ENCODE peak calls at places on chromosomes 6 and 20, in ten cellular contexts. T is heart left ventricle; R is fibroblast of mammary gland; W is AG10803; A is substantia nigra; P is uterus; F is COR-L47; N is choroid plexus epithelial cell; S is GM03348; V is activated T-helper 2 cell treated with anti-CD3 and anti-CD28 coated beads, Interferon-gamma antibody, Interleukin-2, Interleukin-4, amounts not matched to agents 10 μg/mL and 5 μg/mL and 100 μg/mL, durations not matched to agents 14 hours and 24 hours and 36 hours. B is an unnamed sample.

GRCh38 chr6:3403244-3404154 is 53.4 kb downstream of the SLC22A23 start:
- DNase-seq in T (no peak), F (no peak), R (no peak), A (no peak), V (no peak), W (no peak), P (peak; percentile 51), S (no peak), N (peak; percentile 23), B (no peak)

GRCh38 chr6:43842231-43842794 is 72.3 kb downstream of the VEGFA start:
- DNase-seq in P (no peak), V (no peak), F (no peak), S (peak; percentile 69), N (no peak), A (no peak), T (no peak), R (peak; percentile 80), W (peak; percentile 58), B (peak; percentile 83)

GRCh38 chr6:27814665-27815424 is 97.4 kb downstream of the OR2B2 start:
- DNase-seq in S (peak; percentile 87), R (peak; percentile 98), P (peak; percentile 85), T (no peak), A (no peak), V (peak; percentile 79), F (no peak), N (peak; percentile 98), W (peak; percentile 92), B (peak; percentile 92)

GRCh38 chr20:50246367-50247195 is 56.0 kb downstream of the CEBPB start:
- DNase-seq in V (no peak), T (no peak), S (no peak), F (no peak), A (no peak), N (no peak), W (no peak), R (no peak), P (no peak), B (no peak)

GRCh38 chr6:11586574-11586973 is 49.0 kb downstream of the TMEM170B start:
- DNase-seq in T (no peak), V (no peak), P (no peak), A (no peak), R (peak; percentile 54), S (peak; percentile 77), F (no peak), W (peak; percentile 98), N (peak; percentile 91), B (peak; percentile 84)

GRCh38 chr6:125363010-125363359 is 61.2 kb upstream of the HDDC2 start:
- DNase-seq in N (no peak), W (peak; percentile 21), V (no peak), F (no peak), T (no peak), A (no peak), P (no peak), S (no peak), R (peak; percentile 42), B (no peak)

GRCh38 chr6:112468359-112468758 is 121.2 kb downstream of the RFPL4B start:
- DNase-seq in S (peak; percentile 23), N (peak; percentile 76), R (no peak), F (no peak), W (peak; percentile 86), T (no peak), P (no peak), A (no peak), V (no peak), B (peak; percentile 69)

GRCh38 chr20:32227744-32228688 is 20.3 kb downstream of the POFUT1 start:
- DNase-seq in R (no peak), W (no peak), A (no peak), V (no peak), F (no peak), T (peak; percentile 65), P (no peak), N (no peak), S (no peak), B (no peak)

GRCh38 chr6:142833798-142834197 is 111.2 kb downstream of the HIVEP2 start:
- DNase-seq in T (no peak), W (no peak), V (no peak), A (no peak), R (no peak), P (no peak), S (no peak), F (no peak), N (no peak), B (no peak)

GRCh38 chr20:53809242-53809641 is 215.6 kb upstream of the ZNF217 start:
- DNase-seq in A (no peak), T (no peak), S (no peak), V (no peak), W (no peak), R (no peak), F (peak; percentile 3), P (no peak), N (no peak), B (no peak)

GRCh38 chr20:20391115-20391514 is 23.2 kb downstream of the INSM1 start:
- DNase-seq in P (no peak), R (no peak), V (no peak), N (no peak), S (no peak), T (no peak), A (no peak), F (no peak), W (no peak), B (no peak)

GRCh38 chr6:96014846-96015245 is 928 bp upstream of the FUT9 start:
- DNase-seq in F (peak; percentile 35), R (no peak), T (no peak), S (no peak), N (no peak), W (no peak), A (no peak), P (no peak), V (no peak), B (no peak)

GRCh38 chr20:35093245-35093884 is 758 bp upstream of the TRPC4AP start:
- DNase-seq in A (no peak), F (no peak), T (no peak), V (no peak), N (peak; percentile 88), S (peak; percentile 55), R (peak; percentile 80), W (peak; percentile 71), P (no peak), B (peak; percentile 81)

GRCh38 chr6:142027074-142027473 is 105.7 kb upstream of the GJE1 start:
- DNase-seq in T (no peak), W (no peak), R (no peak), A (no peak), N (no peak), F (no peak), P (no peak), S (no peak), V (no peak), B (no peak)

GRCh38 chr20:44811150-44811685 is 872 bp upstream of the RIMS4 start:
- DNase-seq in S (no peak), W (no peak), F (no peak), R (no peak), A (no peak), T (no peak), P (no peak), N (no peak), V (no peak), B (no peak)

GRCh38 chr6:444653-445275 is 53.2 kb downstream of the IRF4 start:
- DNase-seq in S (no peak), T (no peak), W (no peak), P (no peak), V (peak; percentile 42), N (no peak), R (no peak), A (no peak), F (no peak), B (no peak)

GRCh38 chr6:161374971-161375873 is 101.4 kb upstream of the AGPAT4 start:
- DNase-seq in S (no peak), T (peak; percentile 69), P (peak; percentile 40), A (peak; percentile 58), R (peak; percentile 28), V (no peak), F (no peak), N (no peak), W (peak; percentile 32), B (no peak)

B was measured in HCEC 1CT.